ENCODE peak calls at places on chromosomes 2 and 18, in six cellular contexts. One of them, this sample, is unnamed. For H3K4me1, the result is how much of the 10 kb centered on the place peaks cover.

GRCh38 chr18:22542400-22542835 is 124.7 kb upstream of the CTAGE1 start:
- DNase-seq in iPS DF 6.9: no peak
- DNase-seq in GM23338: no peak
- DNase-seq in heart left ventricle: peak
- DNase-seq in A549: no peak
- DNase-seq in Caco-2: no peak
- DNase-seq in this sample: no peak

GRCh38 chr2:45743531-45744391 is 92.3 kb downstream of the PRKCE start:
- DNase-seq in iPS DF 6.9: no peak
- DNase-seq in GM23338: no peak
- DNase-seq in heart left ventricle: peak
- DNase-seq in A549: no peak
- DNase-seq in Caco-2: no peak
- DNase-seq in this sample: peak

GRCh38 chr2:205658572-205658971 is 23.7 kb upstream of the NRP2 start:
- DNase-seq in iPS DF 6.9: no peak
- DNase-seq in GM23338: no peak
- DNase-seq in heart left ventricle: no peak
- DNase-seq in A549: no peak
- DNase-seq in Caco-2: no peak
- DNase-seq in this sample: no peak

GRCh38 chr18:44520981-44521672 is 159.6 kb upstream of the SETBP1 start:
- DNase-seq in iPS DF 6.9: no peak
- DNase-seq in GM23338: no peak
- DNase-seq in heart left ventricle: no peak
- DNase-seq in A549: no peak
- DNase-seq in Caco-2: no peak
- DNase-seq in this sample: no peak

GRCh38 chr2:210337159-210337558 is 22.2 kb upstream of the MYL1 start:
- DNase-seq in iPS DF 6.9: no peak
- DNase-seq in GM23338: peak
- DNase-seq in heart left ventricle: no peak
- DNase-seq in A549: no peak
- DNase-seq in Caco-2: no peak
- DNase-seq in this sample: no peak

GRCh38 chr2:2524340-2524941 is 193.4 kb upstream of the MYT1L start:
- DNase-seq in iPS DF 6.9: no peak
- DNase-seq in GM23338: no peak
- DNase-seq in heart left ventricle: no peak
- DNase-seq in A549: no peak
- DNase-seq in Caco-2: no peak
- DNase-seq in this sample: no peak

GRCh38 chr2:133382561-133382960 is 185.7 kb downstream of the NCKAP5 start:
- DNase-seq in iPS DF 6.9: no peak
- DNase-seq in GM23338: no peak
- DNase-seq in heart left ventricle: no peak
- DNase-seq in A549: no peak
- DNase-seq in Caco-2: no peak
- DNase-seq in this sample: no peak

GRCh38 chr2:69616755-69617154 is 26.8 kb downstream of the AAK1 start:
- DNase-seq in iPS DF 6.9: no peak
- DNase-seq in GM23338: no peak
- DNase-seq in heart left ventricle: no peak
- DNase-seq in A549: no peak
- DNase-seq in Caco-2: no peak
- DNase-seq in this sample: no peak

GRCh38 chr2:171310889-171311288 is 122.9 kb downstream of the METTL8 start:
- DNase-seq in iPS DF 6.9: no peak
- DNase-seq in GM23338: no peak
- DNase-seq in heart left ventricle: no peak
- DNase-seq in A549: no peak
- DNase-seq in Caco-2: no peak
- DNase-seq in this sample: no peak

GRCh38 chr18:73232933-73233332 is 365.1 kb upstream of the NETO1 start:
- DNase-seq in iPS DF 6.9: no peak
- DNase-seq in GM23338: no peak
- DNase-seq in heart left ventricle: no peak
- DNase-seq in A549: no peak
- DNase-seq in Caco-2: no peak
- DNase-seq in this sample: no peak

GRCh38 chr18:32548688-32549087 is 78.0 kb upstream of the GAREM1 start:
- DNase-seq in iPS DF 6.9: peak
- DNase-seq in GM23338: peak
- DNase-seq in heart left ventricle: no peak
- DNase-seq in A549: no peak
- DNase-seq in Caco-2: no peak
- DNase-seq in this sample: no peak

GRCh38 chr2:25250331-25251031 is 82.1 kb upstream of the POMC start:
- DNase-seq in iPS DF 6.9: no peak
- DNase-seq in GM23338: peak
- DNase-seq in heart left ventricle: no peak
- DNase-seq in A549: no peak
- DNase-seq in Caco-2: no peak
- DNase-seq in this sample: no peak

GRCh38 chr2:133063792-133064191 is 393.8 kb upstream of the LYPD1 start:
- DNase-seq in iPS DF 6.9: peak
- DNase-seq in GM23338: peak
- DNase-seq in heart left ventricle: no peak
- DNase-seq in A549: no peak
- DNase-seq in Caco-2: peak
- DNase-seq in this sample: no peak

GRCh38 chr2:20677301-20678176 is 10.6 kb downstream of the GDF7 start:
- DNase-seq in iPS DF 6.9: no peak
- DNase-seq in GM23338: peak
- DNase-seq in heart left ventricle: no peak
- DNase-seq in A549: no peak
- DNase-seq in Caco-2: no peak
- DNase-seq in this sample: no peak

GRCh38 chr2:72932045-72932444 is 14.7 kb downstream of the EMX1 start:
- DNase-seq in iPS DF 6.9: no peak
- DNase-seq in GM23338: no peak
- DNase-seq in heart left ventricle: no peak
- DNase-seq in A549: no peak
- DNase-seq in Caco-2: no peak
- DNase-seq in this sample: no peak

GRCh38 chr2:31137211-31138036 is 816 bp downstream of the GALNT14 start:
- DNase-seq in iPS DF 6.9: no peak
- DNase-seq in GM23338: peak
- DNase-seq in heart left ventricle: no peak
- DNase-seq in A549: peak
- DNase-seq in Caco-2: no peak
- DNase-seq in this sample: no peak

GRCh38 chr2:170477630-170478029 is 237.5 kb upstream of the SP5 start:
- DNase-seq in iPS DF 6.9: no peak
- DNase-seq in GM23338: no peak
- DNase-seq in heart left ventricle: no peak
- DNase-seq in A549: no peak
- DNase-seq in Caco-2: no peak
- DNase-seq in this sample: no peak

GRCh38 chr2:134360750-134361487 is 107.0 kb downstream of the MGAT5 start:
- DNase-seq in iPS DF 6.9: no peak
- DNase-seq in GM23338: no peak
- DNase-seq in heart left ventricle: peak
- DNase-seq in A549: no peak
- DNase-seq in Caco-2: no peak
- DNase-seq in this sample: no peak

GRCh38 chr2:198004173-198004572 is 199.8 kb downstream of the PLCL1 start:
- DNase-seq in iPS DF 6.9: no peak
- DNase-seq in GM23338: no peak
- DNase-seq in heart left ventricle: no peak
- DNase-seq in A549: no peak
- DNase-seq in Caco-2: no peak
- DNase-seq in this sample: no peak

GRCh38 chr2:234335676-234336228 is 161.1 kb downstream of the ARL4C start:
- DNase-seq in iPS DF 6.9: no peak
- DNase-seq in GM23338: no peak
- DNase-seq in heart left ventricle: peak
- DNase-seq in A549: no peak
- DNase-seq in Caco-2: no peak
- DNase-seq in this sample: peak

GRCh38 chr2:175619591-175619990 is 382.5 kb downstream of the LNPK start:
- DNase-seq in iPS DF 6.9: no peak
- DNase-seq in GM23338: no peak
- DNase-seq in heart left ventricle: no peak
- DNase-seq in A549: no peak
- DNase-seq in Caco-2: no peak
- DNase-seq in this sample: no peak
- H3K4me1 ChIP-seq in iPS DF 6.9: under half
- H3K4me1 ChIP-seq in GM23338: under half
- H3K4me1 ChIP-seq in heart left ventricle: under half
- H3K4me1 ChIP-seq in A549: under half
- H3K4me1 ChIP-seq in Caco-2: under half
- H3K4me1 ChIP-seq in this sample: under half

DNA sequence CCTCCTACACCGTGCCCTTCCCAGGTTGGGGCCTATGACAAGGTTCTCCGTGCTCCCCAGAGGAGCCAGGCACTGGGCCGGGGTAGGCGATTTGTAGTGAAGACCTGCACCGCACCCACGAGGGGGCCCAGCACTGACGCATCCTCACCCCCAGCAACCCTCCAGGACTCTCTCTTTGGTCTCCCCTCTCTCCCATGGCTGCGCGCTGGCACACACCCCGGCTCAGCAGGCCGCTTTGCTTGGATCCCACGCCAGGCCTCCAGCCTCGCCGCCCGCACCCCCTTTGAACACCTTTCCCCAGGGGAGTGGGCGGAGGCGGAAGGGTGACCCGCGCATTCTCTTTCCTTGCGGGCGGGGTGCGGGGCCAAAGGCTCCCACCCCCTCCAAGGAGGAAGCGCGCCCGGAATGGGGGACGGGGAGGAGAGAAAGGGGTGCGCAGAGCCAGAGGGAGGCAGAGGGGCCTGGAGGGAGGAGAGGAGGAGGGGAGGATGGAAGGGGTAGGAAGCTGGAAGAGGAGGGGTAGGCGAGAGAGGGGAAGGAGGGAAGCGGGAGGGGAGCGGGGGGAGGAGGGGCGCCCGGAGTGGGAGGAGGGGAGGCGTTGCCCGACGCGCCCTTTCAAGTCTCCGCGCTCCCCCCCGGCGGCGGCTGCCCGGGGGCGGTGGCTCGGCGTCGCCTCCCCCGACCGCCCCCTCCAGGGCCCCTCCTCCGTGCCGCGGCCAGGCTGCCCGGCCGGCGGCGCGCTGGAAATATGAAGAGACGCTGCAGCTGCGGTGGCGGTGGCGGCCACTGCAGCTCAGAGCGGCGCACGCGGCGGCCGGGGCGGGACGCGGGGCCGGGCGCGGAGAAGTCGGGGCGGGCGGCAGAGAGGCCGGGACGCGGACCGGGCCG is at the start of gene APCDD1:
- DNase-seq in iPS DF 6.9: peak
- DNase-seq in GM23338: peak
- DNase-seq in heart left ventricle: peak
- DNase-seq in A549: peak
- DNase-seq in Caco-2: no peak
- DNase-seq in this sample: peak
- H3K4me3 ChIP-seq in iPS DF 6.9: peak
- H3K4me3 ChIP-seq in GM23338: peak
- H3K4me3 ChIP-seq in heart left ventricle: peak
- H3K4me3 ChIP-seq in A549: peak
- H3K4me3 ChIP-seq in Caco-2: peak
- H3K4me3 ChIP-seq in this sample: peak

GRCh38 chr2:39512434-39512935 is 75.4 kb upstream of the MAP4K3 start:
- DNase-seq in iPS DF 6.9: no peak
- DNase-seq in GM23338: no peak
- DNase-seq in heart left ventricle: no peak
- DNase-seq in A549: no peak
- DNase-seq in Caco-2: no peak
- DNase-seq in this sample: no peak
- H3K4me1 ChIP-seq in iPS DF 6.9: under half
- H3K4me1 ChIP-seq in GM23338: under half
- H3K4me1 ChIP-seq in heart left ventricle: half or more
- H3K4me1 ChIP-seq in A549: under half
- H3K4me1 ChIP-seq in Caco-2: under half
- H3K4me1 ChIP-seq in this sample: half or more

DNA sequence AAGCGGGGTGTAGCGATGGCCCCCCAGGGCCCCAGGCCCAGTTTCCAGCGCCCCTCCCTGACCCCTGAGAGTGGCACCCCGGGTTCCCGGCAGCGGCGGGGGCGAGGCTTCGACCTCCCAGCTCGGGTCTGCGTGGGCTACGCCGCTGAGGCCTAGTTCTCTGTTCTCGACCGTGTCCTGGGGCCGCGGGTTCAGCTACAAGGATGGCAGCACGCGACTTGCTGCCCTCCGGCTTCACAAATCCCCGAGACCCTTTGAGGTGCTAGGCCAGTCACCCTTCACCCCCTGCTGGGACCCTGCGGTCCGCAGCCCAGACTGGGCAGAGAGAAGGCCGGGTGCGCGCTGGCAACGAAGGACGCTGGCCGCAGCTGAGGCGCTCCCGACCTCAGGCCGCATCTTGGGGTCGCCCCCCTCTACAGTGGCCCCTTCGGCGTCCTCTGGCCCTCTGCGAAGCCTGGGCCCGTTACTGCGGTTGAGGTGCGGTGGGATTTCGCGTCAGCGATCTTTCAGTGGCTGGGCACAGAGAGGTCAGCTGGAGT is 1.2 kb downstream of the OTX1 start:
- DNase-seq in iPS DF 6.9: no peak
- DNase-seq in GM23338: peak
- DNase-seq in heart left ventricle: no peak
- DNase-seq in A549: no peak
- DNase-seq in Caco-2: peak
- DNase-seq in this sample: no peak
- H3K4me3 ChIP-seq in iPS DF 6.9: peak
- H3K4me3 ChIP-seq in GM23338: peak
- H3K4me3 ChIP-seq in heart left ventricle: no peak
- H3K4me3 ChIP-seq in A549: peak
- H3K4me3 ChIP-seq in Caco-2: peak
- H3K4me3 ChIP-seq in this sample: no peak

GRCh38 chr2:207970138-207970824 is 55.0 kb downstream of the PLEKHM3 start:
- DNase-seq in iPS DF 6.9: no peak
- DNase-seq in GM23338: peak
- DNase-seq in heart left ventricle: no peak
- DNase-seq in A549: no peak
- DNase-seq in Caco-2: no peak
- DNase-seq in this sample: no peak
- H3K4me1 ChIP-seq in iPS DF 6.9: under half
- H3K4me1 ChIP-seq in GM23338: half or more
- H3K4me1 ChIP-seq in heart left ventricle: under half
- H3K4me1 ChIP-seq in A549: under half
- H3K4me1 ChIP-seq in Caco-2: under half
- H3K4me1 ChIP-seq in this sample: under half

DNA sequence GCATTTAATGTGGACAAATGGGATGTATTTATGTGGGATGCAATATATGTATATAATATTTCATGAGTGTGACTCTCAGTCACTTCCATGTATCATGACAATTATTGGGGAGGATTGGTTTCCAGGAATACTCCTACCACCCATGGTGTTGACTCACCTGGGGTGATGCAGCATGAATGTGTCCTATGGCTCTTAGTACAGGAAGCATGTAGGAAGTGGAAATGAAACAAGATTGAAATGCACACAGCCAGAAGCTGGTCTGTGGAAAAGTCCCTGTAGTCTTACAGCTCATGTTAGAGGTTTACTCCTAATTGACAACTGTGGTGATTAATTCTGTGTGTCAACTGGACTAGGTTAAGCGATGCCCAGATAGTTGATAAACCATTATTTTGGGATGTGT is 89.3 kb upstream of the HAAO start:
- DNase-seq in iPS DF 6.9: no peak
- DNase-seq in GM23338: no peak
- DNase-seq in heart left ventricle: no peak
- DNase-seq in A549: no peak
- DNase-seq in Caco-2: no peak
- DNase-seq in this sample: no peak
- H3K4me3 ChIP-seq in iPS DF 6.9: no peak
- H3K4me3 ChIP-seq in GM23338: no peak
- H3K4me3 ChIP-seq in heart left ventricle: no peak
- H3K4me3 ChIP-seq in A549: no peak
- H3K4me3 ChIP-seq in Caco-2: no peak
- H3K4me3 ChIP-seq in this sample: no peak

This sample was measured in heart right ventricle.